ENCODE peak calls at places on chromosomes 4 and X, in four cellular contexts. One of them, this sample, is unnamed.

GRCh38 chrX:70033348-70033747 is 16.4 kb downstream of the AWAT2 start:
- DNase-seq in uterus: no peak
- DNase-seq in adrenal gland: no peak
- DNase-seq in tibial artery: no peak
- DNase-seq in this sample: peak; percentile 27

GRCh38 chrX:29274517-29274916 is 687.3 kb downstream of the IL1RAPL1 start:
- DNase-seq in adrenal gland: no peak
- DNase-seq in tibial artery: no peak
- DNase-seq in uterus: no peak
- DNase-seq in this sample: no peak

GRCh38 chr4:7338876-7339623 is 95.7 kb downstream of the PSAPL1 start:
- DNase-seq in uterus: no peak
- DNase-seq in tibial artery: no peak
- DNase-seq in adrenal gland: no peak
- DNase-seq in this sample: no peak

GRCh38 chrX:40035726-40036125 is 62.0 kb downstream of the BCOR start:
- DNase-seq in uterus: no peak
- DNase-seq in tibial artery: no peak
- DNase-seq in adrenal gland: no peak
- DNase-seq in this sample: no peak

GRCh38 chrX:130212371-130212770 is 40.6 kb downstream of the RAB33A start:
- DNase-seq in tibial artery: no peak
- DNase-seq in adrenal gland: no peak
- DNase-seq in uterus: no peak
- DNase-seq in this sample: no peak

GRCh38 chrX:71367396-71367795 is 1.2 kb downstream of the TAF1 start:
- DNase-seq in tibial artery: no peak
- DNase-seq in adrenal gland: peak; percentile 26
- DNase-seq in uterus: no peak
- DNase-seq in this sample: peak; percentile 15

GRCh38 chrX:15679246-15679645 is 14.6 kb upstream of the CLTRN start:
- DNase-seq in tibial artery: no peak
- DNase-seq in adrenal gland: no peak
- DNase-seq in uterus: no peak
- DNase-seq in this sample: no peak

GRCh38 chr4:53781614-53782467 is 190.6 kb upstream of the LNX1 start:
- DNase-seq in tibial artery: no peak
- DNase-seq in adrenal gland: no peak
- DNase-seq in uterus: no peak
- DNase-seq in this sample: no peak

GRCh38 chr4:2662598-2662997 is 93.5 kb downstream of the TNIP2 start:
- DNase-seq in uterus: no peak
- DNase-seq in adrenal gland: no peak
- DNase-seq in tibial artery: no peak
- DNase-seq in this sample: peak; percentile 78

GRCh38 chr4:94802091-94802490 is 44.3 kb downstream of the BMPR1B start:
- DNase-seq in tibial artery: no peak
- DNase-seq in adrenal gland: no peak
- DNase-seq in uterus: no peak
- DNase-seq in this sample: no peak

GRCh38 chr4:18049446-18049845 is 27.9 kb upstream of the LCORL start:
- DNase-seq in uterus: no peak
- DNase-seq in adrenal gland: no peak
- DNase-seq in tibial artery: no peak
- DNase-seq in this sample: no peak

GRCh38 chr4:25378130-25378743 is 1.2 kb downstream of the ANAPC4 start:
- DNase-seq in uterus: no peak
- DNase-seq in adrenal gland: no peak
- DNase-seq in tibial artery: no peak
- DNase-seq in this sample: no peak

GRCh38 chr4:156771171-156771837 is 200.3 kb downstream of the PDGFC start:
- DNase-seq in tibial artery: no peak
- DNase-seq in uterus: peak; percentile 13
- DNase-seq in adrenal gland: peak; percentile 57
- DNase-seq in this sample: peak; percentile 92

GRCh38 chr4:146243141-146243882 is 29.0 kb downstream of the REELD1 start:
- DNase-seq in tibial artery: no peak
- DNase-seq in adrenal gland: no peak
- DNase-seq in uterus: no peak
- DNase-seq in this sample: no peak

GRCh38 chr4:83536649-83537352 is 893 bp downstream of the GPAT3 start:
- DNase-seq in tibial artery: no peak
- DNase-seq in uterus: no peak
- DNase-seq in adrenal gland: no peak
- DNase-seq in this sample: no peak

DNA sequence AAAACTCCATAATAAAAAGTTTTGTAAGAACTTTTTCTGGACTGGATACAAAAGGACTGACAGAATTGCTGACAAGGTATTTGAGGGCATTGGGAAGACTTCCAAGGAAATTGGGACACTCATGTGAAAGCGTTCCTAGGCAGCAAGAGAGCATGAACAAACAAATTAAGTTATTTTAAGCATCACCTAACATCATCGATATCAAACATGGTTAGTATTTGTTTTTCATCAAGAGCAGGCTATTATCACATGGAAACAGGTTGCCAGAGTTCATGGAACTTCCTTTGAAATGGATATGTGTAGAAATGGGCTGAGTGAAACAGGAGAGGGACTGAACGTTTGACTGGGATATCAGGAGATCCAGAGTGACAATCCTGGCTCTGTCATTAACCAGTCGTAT is 4.3 kb upstream of the PGM2 start:
- DNase-seq in tibial artery: no peak
- DNase-seq in adrenal gland: no peak
- DNase-seq in uterus: no peak
- DNase-seq in this sample: no peak
- H3K4me1 ChIP-seq in tibial artery: peaks cover 5% of the 10 kb centered on the region
- H3K4me1 ChIP-seq in adrenal gland: peaks cover 7% of the 10 kb centered on the region
- H3K4me1 ChIP-seq in uterus: no peaks in the 10 kb centered on the region
- H3K4me1 ChIP-seq in this sample: peaks cover 6% of the 10 kb centered on the region

GRCh38 chr4:142600952-142601351 is 245.1 kb downstream of the INPP4B start:
- DNase-seq in adrenal gland: no peak
- DNase-seq in tibial artery: no peak
- DNase-seq in uterus: no peak
- DNase-seq in this sample: peak; percentile 30
- H3K9me3 ChIP-seq in adrenal gland: no peaks in the 10 kb centered on the region
- H3K9me3 ChIP-seq in tibial artery: no peaks in the 10 kb centered on the region
- H3K9me3 ChIP-seq in uterus: no peaks in the 10 kb centered on the region
- H3K9me3 ChIP-seq in this sample: peaks cover 22% of the 10 kb centered on the region

DNA sequence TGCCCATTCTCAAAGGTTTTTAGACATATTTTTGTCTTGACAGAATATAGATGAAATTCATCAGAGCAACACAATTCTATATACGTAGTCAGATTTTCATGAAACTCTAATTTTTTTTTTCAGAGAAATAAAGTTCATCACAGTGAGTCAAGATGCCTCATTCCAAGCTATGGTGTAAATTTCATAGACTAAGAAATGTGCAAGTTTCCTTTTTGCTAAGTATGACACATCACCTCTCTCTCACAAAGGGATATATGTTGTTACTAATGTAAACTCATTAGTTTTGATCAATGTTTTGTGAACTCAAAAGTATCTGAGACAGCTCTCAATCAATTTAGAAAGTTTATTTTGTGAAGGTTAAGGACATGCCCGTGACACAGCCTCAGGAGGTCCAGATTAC is 60.4 kb upstream of the ATXN3L start:
- DNase-seq in adrenal gland: no peak
- DNase-seq in uterus: no peak
- DNase-seq in tibial artery: no peak
- DNase-seq in this sample: peak; percentile 38
- H3K4me1 ChIP-seq in adrenal gland: no peaks in the 10 kb centered on the region
- H3K4me1 ChIP-seq in uterus: no peaks in the 10 kb centered on the region
- H3K4me1 ChIP-seq in tibial artery: peaks cover 3% of the 10 kb centered on the region
- H3K4me1 ChIP-seq in this sample: peaks cover 37% of the 10 kb centered on the region

GRCh38 chr4:13988347-13989265 is 361.1 kb upstream of the BOD1L1 start:
- DNase-seq in adrenal gland: peak; percentile 91
- DNase-seq in uterus: no peak
- DNase-seq in tibial artery: peak; percentile 82
- DNase-seq in this sample: peak; percentile 94

GRCh38 chr4:13985824-13986223 is 358.3 kb upstream of the BOD1L1 start:
- DNase-seq in tibial artery: no peak
- DNase-seq in adrenal gland: no peak
- DNase-seq in uterus: no peak
- DNase-seq in this sample: no peak

GRCh38 chr4:13984996-13985780 is 357.7 kb upstream of the BOD1L1 start:
- DNase-seq in uterus: no peak
- DNase-seq in adrenal gland: peak; percentile 55
- DNase-seq in tibial artery: peak; percentile 20
- DNase-seq in this sample: peak; percentile 62

GRCh38 chr4:13989496-13989895 is 362.0 kb upstream of the BOD1L1 start:
- DNase-seq in tibial artery: no peak
- DNase-seq in adrenal gland: peak; percentile 40
- DNase-seq in uterus: no peak
- DNase-seq in this sample: peak; percentile 16

DNA sequence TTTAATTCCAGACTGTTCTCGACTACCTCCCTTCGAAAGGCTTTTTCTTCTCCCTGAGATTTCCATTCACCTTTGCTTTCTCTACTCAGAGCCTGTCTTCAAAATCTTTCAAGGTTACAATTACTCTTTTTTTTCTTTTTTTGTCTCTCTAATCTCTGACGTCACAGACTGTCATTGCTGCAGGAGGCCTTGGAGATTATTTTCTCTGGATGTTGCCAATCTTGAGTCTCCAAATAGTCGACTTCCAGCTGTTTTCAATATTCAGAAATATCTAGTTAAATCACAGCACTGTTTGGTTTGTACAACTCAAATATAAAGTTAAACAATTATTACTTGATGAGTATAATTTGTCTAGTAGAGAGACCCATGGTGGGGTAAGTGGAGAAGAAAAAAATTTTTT is 359.0 kb upstream of the BOD1L1 start:
- DNase-seq in uterus: no peak
- DNase-seq in adrenal gland: no peak
- DNase-seq in tibial artery: no peak
- DNase-seq in this sample: no peak
- H3K9me3 ChIP-seq in uterus: no peaks in the 10 kb centered on the region
- H3K9me3 ChIP-seq in adrenal gland: no peaks in the 10 kb centered on the region
- H3K9me3 ChIP-seq in tibial artery: no peaks in the 10 kb centered on the region
- H3K9me3 ChIP-seq in this sample: no peaks in the 10 kb centered on the region

DNA sequence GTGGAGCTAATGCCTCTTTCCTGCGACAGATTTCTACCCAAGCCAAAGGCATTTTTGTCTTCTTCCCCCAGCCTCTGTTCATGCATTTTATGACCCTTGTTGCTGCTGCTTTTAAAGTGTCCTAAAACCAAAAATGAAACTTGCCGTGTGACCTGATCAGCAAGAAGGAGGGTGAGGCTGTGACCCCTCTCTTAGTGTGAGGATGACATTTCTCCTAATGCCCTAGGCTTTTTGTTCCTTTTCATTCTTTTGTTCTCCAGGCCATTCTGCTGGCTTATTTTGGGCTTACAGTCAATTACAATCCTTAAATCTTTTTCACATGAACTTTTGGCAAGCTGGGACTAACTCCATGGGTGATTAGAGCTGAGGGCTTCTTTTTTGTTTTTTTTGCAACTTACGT is 34.4 kb downstream of the PTTG2 start:
- DNase-seq in adrenal gland: no peak
- DNase-seq in tibial artery: no peak
- DNase-seq in uterus: no peak
- DNase-seq in this sample: no peak
- H3K4me1 ChIP-seq in adrenal gland: no peaks in the 10 kb centered on the region
- H3K4me1 ChIP-seq in tibial artery: peaks cover 47% of the 10 kb centered on the region
- H3K4me1 ChIP-seq in uterus: peaks cover 7% of the 10 kb centered on the region
- H3K4me1 ChIP-seq in this sample: no peaks in the 10 kb centered on the region

DNA sequence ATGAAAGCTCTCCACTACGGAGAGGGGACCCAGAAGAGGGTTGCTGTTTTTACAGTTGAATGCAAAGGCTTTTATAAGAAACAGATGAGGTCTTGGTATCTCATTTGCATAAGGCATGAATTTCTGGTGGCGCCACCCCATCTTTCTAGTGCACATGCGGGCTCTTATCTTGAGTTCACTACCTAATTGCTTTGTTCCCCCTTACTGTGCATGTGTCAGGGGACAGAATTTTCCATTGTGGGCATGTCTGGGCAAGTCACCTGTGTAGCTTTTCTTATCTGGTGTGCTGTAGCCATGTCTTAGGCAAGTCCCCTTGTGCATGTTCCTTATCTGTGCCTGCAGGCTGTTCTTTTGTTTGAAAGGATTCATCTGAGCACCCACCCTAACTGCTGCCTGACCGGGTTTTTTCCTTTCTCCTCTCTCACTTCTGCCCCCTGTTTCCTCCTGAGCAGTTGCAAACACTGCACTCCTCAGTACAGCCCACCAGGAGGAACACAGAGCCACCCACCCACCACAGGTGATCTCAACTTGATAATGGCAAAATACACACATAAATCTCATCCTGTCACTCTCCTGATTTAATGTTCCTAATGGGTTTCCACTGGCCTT is 29.3 kb upstream of the IL9R start:
- DNase-seq in uterus: no peak
- DNase-seq in tibial artery: no peak
- DNase-seq in adrenal gland: no peak
- DNase-seq in this sample: no peak
- H3K9me3 ChIP-seq in uterus: no peaks in the 10 kb centered on the region
- H3K9me3 ChIP-seq in tibial artery: no peaks in the 10 kb centered on the region
- H3K9me3 ChIP-seq in adrenal gland: no peaks in the 10 kb centered on the region
- H3K9me3 ChIP-seq in this sample: peaks cover 19% of the 10 kb centered on the region